ENCODE peak calls at places on chromosome 12, in five cellular contexts. Q, S, A, T and L are unnamed samples.

GRCh38 chr12:19435831-19436497 is 3.3 kb upstream of the AEBP2 start:
- DNase-seq in S (no peak), Q (no peak), A (no peak), T (no peak), L (no peak)

GRCh38 chr12:47276253-47277070 is 196.7 kb upstream of the AMIGO2 start:
- DNase-seq in T (no peak), A (peak; percentile 28), S (peak; percentile 49), Q (peak; percentile 79), L (peak; percentile 90)

GRCh38 chr12:51980051-51980808 is 26.5 kb upstream of the TAMALIN start:
- DNase-seq in S (peak; percentile 60), Q (peak; percentile 72), A (peak; percentile 83), T (no peak), L (peak; percentile 80)

GRCh38 chr12:106766393-106766826 is 8.1 kb upstream of the RIC8B start:
- DNase-seq in S (peak; percentile 43), T (peak; percentile 67), Q (no peak), A (no peak), L (no peak)

GRCh38 chr12:109710747-109711595 is 2.7 kb upstream of the FAM222A start:
- DNase-seq in A (no peak), Q (no peak), S (no peak), T (no peak), L (no peak)

GRCh38 chr12:12441891-12442461 is 85.1 kb downstream of the BORCS5 start:
- DNase-seq in S (peak; percentile 5), A (peak; percentile 38), Q (no peak), T (no peak), L (peak; percentile 49)

GRCh38 chr12:51082561-51083139 is 746 bp downstream of the CSRNP2 start:
- DNase-seq in Q (peak; percentile 43), A (no peak), S (peak; percentile 43), T (no peak), L (peak; percentile 38)

GRCh38 chr12:130456375-130457199 is 118.9 kb downstream of the PIWIL1 start:
- DNase-seq in Q (no peak), S (no peak), T (no peak), A (no peak), L (no peak)

GRCh38 chr12:109796057-109796456 is 37.1 kb downstream of the TRPV4 start:
- DNase-seq in A (no peak), S (no peak), T (no peak), Q (no peak), L (no peak)

GRCh38 chr12:98870521-98870920 is 225.4 kb downstream of the APAF1 start:
- DNase-seq in Q (no peak), T (no peak), S (no peak), A (no peak), L (peak; percentile 14)

GRCh38 chr12:47785036-47785886 is 12.2 kb downstream of the SLC48A1 start:
- DNase-seq in S (no peak), Q (no peak), T (no peak), A (no peak), L (no peak)

GRCh38 chr12:28209782-28210181 is 19.5 kb downstream of the CCDC91 start:
- DNase-seq in A (no peak), Q (peak; percentile 36), T (no peak), S (peak; percentile 20), L (peak; percentile 57)

GRCh38 chr12:121765573-121765972 is 27.9 kb downstream of the RHOF start:
- DNase-seq in S (peak; percentile 92), Q (no peak), T (no peak), A (no peak), L (peak; percentile 72)

GRCh38 chr12:51828951-51829581 is 19.5 kb downstream of the FIGNL2 start:
- DNase-seq in A (no peak), Q (no peak), S (no peak), T (no peak), L (no peak)

GRCh38 chr12:109555431-109556315 is 17.6 kb downstream of the MMAB start:
- DNase-seq in Q (no peak), A (no peak), S (no peak), T (no peak), L (no peak)

GRCh38 chr12:41052441-41052840 is 135.7 kb upstream of the PDZRN4 start:
- DNase-seq in A (no peak), Q (no peak), T (no peak), S (no peak), L (no peak)

GRCh38 chr12:78534311-78534710 is 330.3 kb upstream of the SYT1 start:
- DNase-seq in A (no peak), S (no peak), Q (no peak), T (no peak), L (no peak)

GRCh38 chr12:116559330-116560080 is at the start of gene MAP1LC3B2:
- DNase-seq in S (peak; percentile 84), A (peak; percentile 81), Q (peak; percentile 97), T (no peak), L (peak; percentile 100)

GRCh38 chr12:63889236-63889635 is 44.7 kb downstream of the SRGAP1 start:
- DNase-seq in Q (no peak), A (no peak), T (no peak), S (peak; percentile 68), L (no peak)

GRCh38 chr12:29930503-29930902 is 146.8 kb upstream of the TMTC1 start:
- DNase-seq in S (no peak), Q (no peak), T (no peak), A (no peak), L (no peak)

GRCh38 chr12:110579239-110579888 is 3.8 kb downstream of the PPTC7 start:
- DNase-seq in A (no peak), T (no peak), S (no peak), Q (no peak), L (no peak)

GRCh38 chr12:71475280-71475679 is 35.7 kb downstream of the LGR5 start:
- DNase-seq in T (peak; percentile 59), A (no peak), Q (no peak), S (no peak), L (no peak)

GRCh38 chr12:15164997-15165659 is 56.1 kb downstream of the RERG start:
- DNase-seq in A (no peak), T (no peak), S (peak; percentile 86), Q (no peak), L (peak; percentile 17)

GRCh38 chr12:105262461-105263184 is 26.6 kb upstream of the APPL2 start:
- DNase-seq in Q (no peak), S (no peak), A (no peak), T (no peak), L (no peak)

GRCh38 chr12:113895176-113895575 is 70.9 kb downstream of the RBM19 start:
- DNase-seq in A (no peak), Q (no peak), S (no peak), T (no peak), L (no peak)

GRCh38 chr12:100984821-100985220 is 190.2 kb downstream of the ANO4 start:
- DNase-seq in Q (no peak), S (no peak), T (no peak), A (no peak), L (no peak)

GRCh38 chr12:56957229-56958052 is at the start of gene RDH16:
- DNase-seq in T (no peak), S (no peak), A (no peak), Q (no peak), L (no peak)
- TF ChIP-seq CTCF in T (no peak), S (no peak), A (no peak), Q (no peak), L (no peak)

DNA sequence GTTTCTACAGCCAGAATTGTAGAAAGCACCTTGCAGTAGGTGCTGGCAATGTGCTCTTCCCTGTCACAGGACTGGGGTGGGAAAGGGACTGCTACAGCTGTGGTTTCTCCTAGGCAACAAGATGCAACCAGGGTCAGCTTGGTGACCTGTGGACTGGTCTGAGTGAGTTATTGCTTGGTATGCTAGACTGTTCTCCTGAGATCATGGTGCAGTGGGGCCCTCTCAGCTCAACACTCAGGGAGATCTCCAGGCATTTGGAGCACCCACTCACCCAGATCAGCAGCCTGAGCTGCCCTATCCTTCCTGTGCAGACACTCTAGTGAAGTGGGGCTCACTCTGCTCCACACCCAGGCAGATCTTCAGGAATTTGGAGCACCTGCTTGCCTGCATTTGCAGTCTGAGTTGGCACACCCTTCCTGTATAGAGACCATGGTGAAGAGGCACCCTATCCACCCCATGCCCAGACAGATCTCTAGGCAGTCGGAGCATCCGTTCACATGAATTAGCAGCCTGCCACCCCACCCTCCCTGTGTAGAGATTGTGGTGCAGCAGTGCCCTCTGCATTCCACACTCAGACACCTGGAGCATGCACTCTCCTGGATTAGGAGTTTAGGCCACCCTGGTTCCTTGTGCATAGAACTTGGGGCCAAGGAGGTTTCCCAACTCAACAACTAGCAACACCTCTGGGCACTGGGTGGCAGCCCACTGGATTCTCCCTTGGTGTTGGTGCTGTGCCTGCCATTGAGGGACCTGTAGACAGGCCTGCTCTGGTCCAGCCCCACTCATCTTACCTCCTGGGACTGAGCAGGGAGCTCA is 3.8 kb upstream of the FAM186B start:
- DNase-seq in S (no peak), A (no peak), T (no peak), Q (no peak), L (no peak)
- TF ChIP-seq CTCF in S (no peak), A (no peak), T (no peak), Q (no peak), L (no peak)

GRCh38 chr12:117594481-117594880 is 233.1 kb upstream of the NOS1 start:
- DNase-seq in Q (no peak), T (no peak), A (no peak), S (no peak), L (no peak)

GRCh38 chr12:117590386-117590785 is 229.0 kb upstream of the NOS1 start:
- DNase-seq in T (no peak), S (no peak), A (no peak), Q (no peak), L (no peak)

GRCh38 chr12:117595751-117596150 is 234.3 kb upstream of the NOS1 start:
- DNase-seq in Q (no peak), S (no peak), T (no peak), A (no peak), L (no peak)

GRCh38 chr12:117587646-117588287 is 226.3 kb upstream of the NOS1 start:
- DNase-seq in A (peak; percentile 65), Q (peak; percentile 50), S (peak; percentile 9), T (no peak), L (peak; percentile 61)

DNA sequence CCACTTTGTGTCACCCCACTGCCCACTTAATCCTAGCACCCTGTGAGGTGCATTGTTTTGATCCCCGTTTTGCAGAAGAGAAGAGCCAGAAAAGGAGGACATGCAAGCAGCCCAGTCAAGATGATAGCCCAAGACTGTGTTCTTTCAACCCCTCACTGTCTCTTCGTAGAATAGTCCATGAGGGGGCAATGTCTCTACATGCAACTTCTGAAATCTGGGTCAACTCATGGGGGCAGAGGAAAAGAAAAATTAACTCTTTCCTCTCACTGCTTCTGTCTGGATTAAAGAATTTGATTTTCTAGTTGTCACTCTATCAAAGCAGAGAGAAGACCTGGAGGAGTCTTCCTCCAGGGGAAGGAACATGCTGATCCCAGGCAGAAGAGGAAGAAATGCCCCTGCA is 229.6 kb upstream of the NOS1 start:
- DNase-seq in A (no peak), T (no peak), Q (no peak), S (no peak), L (no peak)
- TF ChIP-seq CTCF in A (no peak), T (no peak), Q (no peak), S (no peak), L (no peak)

DNA sequence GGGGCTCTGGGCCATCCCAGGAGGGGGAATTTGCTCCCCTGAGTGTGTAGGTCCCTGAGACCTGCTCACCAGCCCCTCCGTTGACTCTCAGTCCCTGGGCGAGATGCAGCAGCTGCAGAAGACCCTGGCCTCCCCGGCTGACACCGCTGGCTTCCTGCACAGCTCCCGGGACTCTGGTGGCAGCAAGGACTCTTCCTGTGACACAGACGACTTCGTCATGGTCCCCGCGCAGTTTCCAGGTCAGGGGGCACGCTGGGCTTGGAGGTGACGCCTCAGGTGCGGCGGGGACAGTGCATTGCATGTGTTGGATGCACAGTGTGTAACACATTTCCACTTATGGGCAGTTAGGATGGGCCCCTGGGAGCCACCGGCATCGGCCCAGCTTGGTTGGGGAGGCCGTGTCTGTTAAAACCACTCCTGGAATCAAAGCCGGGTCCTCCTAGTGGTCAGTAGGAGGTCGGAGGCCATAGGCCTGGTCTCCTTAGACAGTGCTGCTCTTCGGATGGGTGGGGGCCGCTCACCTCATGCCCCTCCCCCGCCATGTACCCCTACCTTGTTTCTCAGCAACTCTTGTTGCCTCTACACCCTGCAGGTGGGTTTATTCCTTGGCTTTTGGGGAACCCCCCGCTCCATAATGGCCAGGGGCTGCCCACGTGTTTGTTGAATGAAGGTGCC is 17.1 kb upstream of the PUS1 start:
- DNase-seq in Q (no peak), A (no peak), S (no peak), T (no peak), L (no peak)
- TF ChIP-seq CTCF in Q (no peak), A (no peak), S (peak; percentile 0), T (no peak), L (no peak)